ENCODE peak calls at places on chromosomes 11 and 22, in nine cellular contexts. F, B, R, N, Q, W, T, P and G are unnamed samples.

GRCh38 chr11:3796796-3797328 is 492 bp downstream of the NUP98 start:
- DNase-seq in W (no peak), T (peak), N (peak), B (no peak), Q (no peak), F (no peak), R (no peak), P (no peak), G (no peak)

GRCh38 chr22:46547883-46548244 is 10.4 kb upstream of the CELSR1 start:
- DNase-seq in W (peak), R (peak), N (peak), B (peak), F (peak), P (peak), T (peak), Q (peak), G (no peak)

GRCh38 chr22:24975813-24976341 is 23.4 kb downstream of the KIAA1671 start:
- DNase-seq in W (no peak), P (peak), B (no peak), T (peak), N (peak), R (no peak), F (no peak), Q (peak), G (no peak)

GRCh38 chr22:40965936-40966557 is 14.9 kb downstream of the RBX1 start:
- DNase-seq in Q (no peak), R (no peak), W (no peak), T (no peak), N (no peak), B (no peak), F (no peak), P (no peak), G (peak)

GRCh38 chr11:111429066-111429506 is 50.0 kb upstream of the POU2AF1 start:
- DNase-seq in F (no peak), P (peak), W (peak), Q (peak), R (peak), T (peak), N (peak), B (no peak), G (no peak)

GRCh38 chr11:59158206-59159068 is 13.5 kb upstream of the DTX4 start:
- DNase-seq in T (peak), W (peak), P (peak), Q (peak), N (peak), B (no peak), R (peak), F (no peak), G (peak)

GRCh38 chr11:47587733-47588326 is 1.4 kb downstream of the FAM180B start:
- DNase-seq in F (no peak), Q (no peak), R (no peak), B (peak), W (no peak), N (no peak), P (peak), T (no peak), G (no peak)

GRCh38 chr22:50739279-50739691 is 1.3 kb downstream of the ACR start:
- DNase-seq in Q (no peak), F (no peak), N (no peak), R (no peak), P (no peak), B (peak), T (no peak), W (peak), G (no peak)

GRCh38 chr11:31882951-31883392 is 71.8 kb upstream of the PAX6 start:
- DNase-seq in N (no peak), B (no peak), T (no peak), R (no peak), W (no peak), P (no peak), F (no peak), Q (no peak), G (no peak)

GRCh38 chr11:2846470-2846869 is 39.1 kb downstream of the CDKN1C start:
- DNase-seq in T (no peak), Q (no peak), F (no peak), P (no peak), B (no peak), R (no peak), N (no peak), W (no peak), G (no peak)

GRCh38 chr22:50267591-50268390 is 2.4 kb downstream of the MAPK11 start:
- DNase-seq in R (peak), F (no peak), W (peak), N (peak), Q (peak), P (peak), T (peak), B (no peak), G (no peak)

GRCh38 chr11:33863418-33864172 is 28.3 kb downstream of the LMO2 start:
- DNase-seq in W (no peak), P (no peak), T (no peak), F (no peak), N (no peak), Q (no peak), R (no peak), B (no peak), G (no peak)

GRCh38 chr11:27619936-27620335 is 80.3 kb downstream of the BDNF start:
- DNase-seq in Q (no peak), B (no peak), W (no peak), R (no peak), F (no peak), N (no peak), P (no peak), T (no peak), G (no peak)

GRCh38 chr11:95972055-95972454 is 48.1 kb upstream of the MTMR2 start:
- DNase-seq in R (no peak), T (no peak), N (peak), Q (peak), P (no peak), F (no peak), B (no peak), W (no peak), G (no peak)

GRCh38 chr11:87926250-87926970 is 248.8 kb downstream of the RAB38 start:
- DNase-seq in W (no peak), B (no peak), T (peak), R (peak), N (peak), F (peak), Q (peak), P (no peak), G (no peak)

GRCh38 chr11:122676638-122677037 is 21.1 kb downstream of the UBASH3B start:
- DNase-seq in N (no peak), F (no peak), T (no peak), R (peak), B (no peak), P (no peak), Q (no peak), W (no peak), G (no peak)

GRCh38 chr22:38554281-38554680 is 15.7 kb downstream of the DMC1 start:
- DNase-seq in N (peak), F (no peak), R (peak), B (no peak), P (no peak), T (peak), Q (no peak), W (no peak), G (peak)

GRCh38 chr11:62925308-62925707 is 4.1 kb upstream of the CHRM1 start:
- DNase-seq in R (no peak), T (no peak), Q (no peak), N (no peak), W (no peak), P (no peak), B (no peak), F (no peak), G (no peak)

GRCh38 chr11:1763796-1764661 is at the start of gene CTSD:
- DNase-seq in Q (peak), P (peak), N (peak), W (peak), R (peak), T (peak), B (peak), F (no peak), G (peak)

GRCh38 chr11:25566298-25567200 is 765.4 kb upstream of the ANO3 start:
- DNase-seq in N (peak), T (no peak), Q (peak), B (peak), W (peak), P (peak), R (peak), F (no peak), G (no peak)

GRCh38 chr11:112523477-112523876 is 262.8 kb upstream of the PLET1 start:
- DNase-seq in W (peak), F (no peak), Q (peak), R (peak), N (no peak), P (peak), T (peak), B (no peak), G (no peak)

GRCh38 chr11:14741195-14741594 is 97.6 kb downstream of the PDE3B start:
- DNase-seq in N (no peak), Q (no peak), P (no peak), T (no peak), R (no peak), B (no peak), W (no peak), F (no peak), G (no peak)

GRCh38 chr11:46120711-46121327 is 435 bp downstream of the PHF21A start:
- DNase-seq in F (peak), T (peak), Q (peak), P (peak), N (peak), B (peak), R (peak), W (peak), G (no peak)

GRCh38 chr11:127805771-127806170 is 781.6 kb downstream of the ETS1 start:
- DNase-seq in P (no peak), B (no peak), R (no peak), T (no peak), F (no peak), Q (no peak), W (no peak), N (no peak), G (no peak)

GRCh38 chr11:87463486-87464102 is 425.9 kb downstream of the TMEM135 start:
- DNase-seq in B (no peak), T (peak), R (peak), P (no peak), N (peak), F (no peak), Q (no peak), W (no peak), G (peak)

GRCh38 chr11:68652683-68653156 is 31.6 kb upstream of the GAL start:
- DNase-seq in Q (no peak), B (no peak), N (no peak), T (no peak), W (no peak), R (no peak), F (no peak), P (no peak), G (no peak)

GRCh38 chr11:47004595-47005033 is 68.1 kb downstream of the CSTPP1 start:
- DNase-seq in N (peak), R (peak), T (peak), P (peak), W (peak), B (peak), F (peak), Q (peak), G (peak)

GRCh38 chr22:29275167-29275566 is 7.1 kb downstream of the EWSR1 start:
- DNase-seq in P (no peak), Q (no peak), N (no peak), T (peak), F (no peak), B (no peak), R (no peak), W (no peak), G (no peak)

GRCh38 chr11:88320149-88320559 is 17.4 kb downstream of the CTSC start:
- DNase-seq in W (no peak), B (no peak), P (no peak), R (peak), Q (peak), F (peak), N (peak), T (peak), G (no peak)

DNA sequence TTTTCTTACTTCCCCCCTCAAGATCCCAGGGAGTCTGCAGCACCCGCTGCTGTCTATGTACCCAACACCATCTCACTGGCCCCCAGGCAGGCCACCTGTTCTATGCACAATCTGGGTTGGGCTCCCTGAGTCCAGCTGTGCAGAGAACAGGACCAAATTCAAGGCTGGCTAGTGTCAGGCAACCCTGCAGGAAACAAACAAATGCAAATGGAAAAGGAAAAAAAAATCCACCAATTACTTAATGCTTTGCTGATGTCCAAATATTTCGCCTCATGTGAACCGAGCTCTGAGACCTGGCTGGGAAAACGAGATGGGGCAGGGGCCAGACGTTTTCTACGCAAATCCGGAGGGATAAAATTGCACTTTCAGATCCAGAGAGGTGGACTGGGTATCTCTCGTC is 561.1 kb downstream of the MIAT start:
- DNase-seq in T (no peak), R (no peak), Q (no peak), F (no peak), W (no peak), B (no peak), N (no peak), P (peak), G (no peak)
- H3K4me3 ChIP-seq in T (no peak), R (no peak), Q (no peak), F (no peak), W (no peak), B (no peak), N (no peak), P (no peak), G (no peak)

GRCh38 chr22:43289976-43290663 is 53.1 kb downstream of the SCUBE1 start:
- DNase-seq in T (peak), R (peak), F (no peak), Q (peak), P (peak), W (peak), B (no peak), N (peak), G (no peak)
- H3K4me3 ChIP-seq in T (no peak), R (no peak), F (no peak), Q (no peak), P (peak), W (no peak), B (no peak), N (no peak), G (no peak)

DNA sequence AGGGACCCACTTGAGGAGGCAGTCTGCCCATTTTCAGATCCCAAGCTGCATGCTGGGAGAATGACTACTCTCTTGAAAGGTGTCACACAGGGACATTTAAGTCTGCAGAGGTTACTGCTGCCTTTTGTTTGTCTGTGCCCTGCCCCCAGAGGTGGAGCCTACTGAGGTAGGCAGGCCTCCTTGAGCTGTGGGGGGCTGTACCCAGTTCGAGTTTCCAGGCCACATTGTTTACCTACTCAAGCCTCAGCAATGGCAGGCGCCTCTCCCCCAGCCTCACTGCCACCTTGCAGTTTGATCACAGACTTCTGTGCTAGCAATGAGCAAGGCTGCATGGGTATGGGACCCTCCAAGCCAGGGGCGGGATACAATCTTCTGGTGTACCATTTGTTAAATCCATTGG is 126.0 kb downstream of the OR4A5 start:
- DNase-seq in T (no peak), B (no peak), W (no peak), R (no peak), Q (no peak), F (no peak), N (no peak), P (no peak), G (no peak)
- H3K4me3 ChIP-seq in T (no peak), B (no peak), W (no peak), R (no peak), Q (no peak), F (no peak), N (no peak), P (no peak), G (no peak)

DNA sequence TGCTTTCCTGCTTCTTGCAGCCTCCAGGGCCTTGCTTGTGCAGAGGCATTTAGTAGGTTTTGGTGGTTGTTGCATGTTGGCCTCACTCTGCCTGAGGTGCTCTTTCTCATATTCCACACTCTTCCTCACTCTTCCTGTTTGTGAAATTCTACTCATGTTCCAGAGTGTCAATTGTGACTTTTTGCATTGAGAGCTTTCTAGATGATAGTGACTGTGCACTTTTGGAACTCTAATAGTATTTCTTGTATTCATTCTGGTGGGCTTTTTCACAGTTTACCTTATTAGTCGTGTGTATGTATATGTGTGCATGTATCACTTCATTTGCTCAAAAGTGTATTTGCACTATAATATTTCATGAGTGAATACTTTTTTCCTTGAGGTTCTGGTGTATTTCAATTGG is 11.3 kb downstream of the HSD17B12 start:
- DNase-seq in B (no peak), R (no peak), P (no peak), F (no peak), W (no peak), N (no peak), Q (no peak), T (no peak), G (no peak)
- H3K4me3 ChIP-seq in B (no peak), R (no peak), P (no peak), F (no peak), W (no peak), N (no peak), Q (no peak), T (no peak), G (no peak)

DNA sequence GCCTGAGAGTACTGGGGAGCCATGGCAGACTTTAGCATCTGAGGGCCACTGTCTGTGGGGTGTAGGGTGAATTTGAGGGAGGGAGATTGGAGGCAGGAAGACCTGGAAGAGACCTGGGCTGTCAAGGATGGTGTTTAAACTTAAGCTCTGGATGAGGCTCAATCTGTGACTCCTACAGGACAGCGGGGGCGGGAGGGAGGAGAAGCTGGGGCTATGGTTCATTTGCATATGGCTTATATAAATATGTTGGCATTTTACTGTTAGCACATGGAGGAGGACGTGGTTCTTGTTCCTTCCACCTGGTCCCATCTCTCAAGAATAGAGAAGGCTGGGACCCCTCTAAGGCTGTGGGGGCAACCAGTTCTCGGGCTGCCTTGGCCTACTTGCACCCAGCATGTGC is 81.5 kb downstream of the PDE2A start:
- DNase-seq in N (no peak), B (no peak), T (no peak), Q (no peak), P (no peak), R (no peak), F (no peak), W (no peak), G (no peak)
- H3K4me3 ChIP-seq in N (no peak), B (no peak), T (no peak), Q (no peak), P (no peak), R (no peak), F (no peak), W (no peak), G (no peak)

GRCh38 chr11:120108154-120108784 is 29.6 kb downstream of the TRIM29 start:
- DNase-seq in Q (peak), P (peak), F (no peak), N (peak), W (peak), R (peak), B (peak), T (peak), G (no peak)
- H3K4me3 ChIP-seq in Q (no peak), P (no peak), F (no peak), N (no peak), W (no peak), R (no peak), B (no peak), T (no peak), G (no peak)

DNA sequence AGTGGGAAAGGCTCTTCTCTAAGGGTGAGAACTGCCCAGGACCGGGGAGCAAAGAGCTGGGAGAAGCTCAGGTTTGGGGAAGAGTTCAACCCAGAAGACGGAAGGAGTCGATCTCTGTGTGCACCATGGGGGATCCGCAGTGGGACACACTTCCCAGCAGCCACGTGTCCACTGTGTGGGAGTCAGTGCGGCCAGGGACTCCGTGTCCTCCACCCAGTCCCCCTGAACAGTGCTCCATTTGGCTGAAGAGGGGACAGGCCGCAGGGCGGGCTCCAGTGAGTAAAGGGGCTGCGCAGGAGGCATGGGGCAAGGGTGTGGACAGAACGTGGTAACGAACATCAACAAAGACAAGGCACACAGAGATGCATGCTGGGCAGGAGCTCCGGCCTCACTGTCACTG is 367.1 kb downstream of the SHANK2 start:
- DNase-seq in W (no peak), F (no peak), P (no peak), T (no peak), B (no peak), Q (no peak), R (no peak), N (no peak), G (no peak)
- H3K4me3 ChIP-seq in W (no peak), F (no peak), P (no peak), T (no peak), B (no peak), Q (no peak), R (no peak), N (no peak), G (no peak)